ENCODE peak calls at places on chromosome 19, in four cellular contexts. J is tibial nerve, Q is Peyer's patch, X is breast epithelium. Y is an unnamed sample.

GRCh38 chr19:17125728-17126677 is 50.4 kb downstream of the MYO9B start:
- DNase-seq in X (peak), J (no peak), Q (peak), Y (peak)

GRCh38 chr19:54431255-54431838 is 16.1 kb downstream of the TTYH1 start:
- DNase-seq in J (no peak), Q (no peak), X (peak), Y (no peak)

GRCh38 chr19:46408611-46409039 is 4.7 kb downstream of the CCDC8 start:
- DNase-seq in X (peak), Q (peak), J (no peak), Y (no peak)

GRCh38 chr19:38862321-38863059 is 12.7 kb upstream of the HNRNPL start:
- DNase-seq in X (peak), J (no peak), Q (no peak), Y (peak)

GRCh38 chr19:17871878-17872250 is at the start of gene SLC5A5:
- DNase-seq in J (no peak), X (no peak), Q (no peak), Y (no peak)

GRCh38 chr19:37362733-37363132 is 8.2 kb upstream of the ZNF527 start:
- DNase-seq in Q (no peak), J (no peak), X (no peak), Y (peak)

GRCh38 chr19:56084835-56085536 is 36.1 kb downstream of the ZNF787 start:
- DNase-seq in Q (no peak), X (peak), J (no peak), Y (no peak)

GRCh38 chr19:43432866-43433673 is 18.4 kb downstream of the TEX101 start:
- DNase-seq in X (no peak), Q (peak), J (no peak), Y (peak)

GRCh38 chr19:16575861-16576689 is 3.9 kb upstream of the SLC35E1 start:
- DNase-seq in Q (no peak), J (no peak), X (no peak), Y (no peak)

GRCh38 chr19:50703915-50704548 is 15.6 kb downstream of the SHANK1 start:
- DNase-seq in Q (no peak), X (no peak), J (no peak), Y (no peak)

GRCh38 chr19:33366917-33367316 is 6.6 kb upstream of the CEBPG start:
- DNase-seq in Q (no peak), J (no peak), X (no peak), Y (no peak)

GRCh38 chr19:10655457-10656312 is 1.5 kb downstream of the ILF3 start:
- DNase-seq in X (no peak), Q (no peak), J (no peak), Y (peak)

GRCh38 chr19:35828694-35829301 is 16.2 kb upstream of the PRODH2 start:
- DNase-seq in J (no peak), X (no peak), Q (no peak), Y (peak)

GRCh38 chr19:2157452-2157851 is 6.1 kb upstream of the AP3D1 start:
- DNase-seq in X (no peak), J (no peak), Q (no peak), Y (no peak)

GRCh38 chr19:11176466-11177193 is 20.7 kb downstream of the KANK2 start:
- DNase-seq in X (no peak), Q (no peak), J (no peak), Y (no peak)

GRCh38 chr19:35154535-35155406 is at the start of gene FXYD5:
- DNase-seq in X (no peak), Q (peak), J (no peak), Y (peak)

GRCh38 chr19:17468302-17469091 is 1.8 kb upstream of the SLC27A1 start:
- DNase-seq in X (peak), J (peak), Q (no peak), Y (no peak)

GRCh38 chr19:51821511-51821910 is 26.6 kb downstream of the FPR3 start:
- DNase-seq in Q (no peak), X (no peak), J (no peak), Y (no peak)

GRCh38 chr19:47227347-47228167 is 3.4 kb downstream of the BBC3 start:
- DNase-seq in J (peak), X (peak), Q (peak), Y (peak)

GRCh38 chr19:9862897-9863296 is 27.8 kb downstream of the PIN1 start:
- DNase-seq in J (no peak), Q (no peak), X (no peak), Y (no peak)

GRCh38 chr19:10431254-10431942 is 11.1 kb downstream of the PDE4A start:
- DNase-seq in Q (peak), J (no peak), X (no peak), Y (no peak)

GRCh38 chr19:35041548-35042055 is at the start of gene HPN:
- DNase-seq in X (no peak), Q (no peak), J (no peak), Y (no peak)

GRCh38 chr19:50206191-50206590 is 2.8 kb downstream of the MYH14 start:
- DNase-seq in X (no peak), J (no peak), Q (no peak), Y (no peak)

GRCh38 chr19:46844067-46844489 is 6.6 kb downstream of the AP2S1 start:
- DNase-seq in X (no peak), Q (no peak), J (no peak), Y (peak)

GRCh38 chr19:10872551-10873107 is 1.3 kb downstream of the CARM1 start:
- DNase-seq in X (no peak), Q (no peak), J (no peak), Y (no peak)

GRCh38 chr19:55209430-55210119 is at the start of gene PTPRH:
- DNase-seq in J (no peak), X (no peak), Q (no peak), Y (no peak)

GRCh38 chr19:30564551-30565011 is 192.4 kb downstream of the ZNF536 start:
- DNase-seq in X (no peak), Q (no peak), J (no peak), Y (no peak)

GRCh38 chr19:11024259-11024658 is 63.4 kb downstream of the SMARCA4 start:
- DNase-seq in X (no peak), J (no peak), Q (no peak), Y (no peak)

GRCh38 chr19:36771275-36772231 is 1.1 kb downstream of the ZNF850 start:
- DNase-seq in X (peak), Q (peak), J (no peak), Y (peak)

GRCh38 chr19:35076657-35077056 is 35.1 kb downstream of the HPN start:
- DNase-seq in J (no peak), Q (no peak), X (no peak), Y (no peak)

GRCh38 chr19:11881151-11881800 is 6.3 kb upstream of the ZNF69 start:
- DNase-seq in J (no peak), Q (peak), X (peak), Y (peak)

GRCh38 chr19:50705422-50706019 is 14.1 kb downstream of the SHANK1 start:
- DNase-seq in J (no peak), X (no peak), Q (no peak), Y (peak)

GRCh38 chr19:49915271-49915670 is 13.7 kb upstream of the ATF5 start:
- DNase-seq in J (no peak), Q (no peak), X (no peak), Y (no peak)

DNA sequence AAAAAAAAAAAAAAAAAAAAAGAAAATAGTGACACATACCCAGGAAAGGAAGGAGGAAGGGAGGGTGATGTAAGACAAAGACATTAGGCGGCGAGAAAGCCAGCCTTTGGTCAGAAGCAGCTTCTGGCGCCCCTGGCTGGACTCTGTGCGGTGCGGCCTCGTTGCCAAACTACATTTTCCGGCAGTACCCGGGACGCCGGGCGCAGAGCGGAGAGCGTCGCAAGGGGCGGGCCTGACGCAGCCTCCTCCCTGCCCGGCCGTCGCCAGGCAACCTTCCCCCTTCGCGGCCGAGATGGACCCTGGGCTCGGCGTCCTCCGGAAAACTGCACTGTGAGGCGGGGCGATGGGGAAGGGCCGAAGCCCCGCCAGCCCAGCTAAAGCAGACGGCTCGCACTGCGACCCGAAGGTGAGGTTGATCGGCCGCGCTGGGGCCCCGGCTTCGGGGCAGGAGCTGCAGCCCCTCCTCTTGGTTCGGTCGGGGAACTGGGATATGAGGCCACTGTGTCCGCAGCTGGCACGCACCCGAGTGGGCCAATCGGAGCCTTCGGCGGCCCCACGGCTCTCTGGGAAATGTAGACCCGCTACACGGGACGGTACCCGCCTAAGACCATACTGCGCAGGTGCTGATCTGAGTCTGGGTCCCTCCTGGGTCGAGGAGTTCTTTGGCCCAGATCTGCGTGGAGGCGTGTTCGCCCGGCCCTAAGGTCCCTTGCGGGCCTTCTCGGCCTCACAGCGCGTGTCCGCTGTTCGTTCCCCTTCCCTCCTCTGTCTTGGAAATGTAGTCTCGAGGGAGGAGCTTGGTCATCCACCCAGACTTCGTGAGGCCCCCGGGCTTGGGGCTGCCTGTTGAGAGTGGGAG is 2.3 kb upstream of the MZF1 start:
- DNase-seq in X (peak), J (peak), Q (peak), Y (no peak)
- TF ChIP-seq POLR2A in X (no peak), J (peak), Q (peak), Y (peak)

GRCh38 chr19:13283871-13284270 is 133.7 kb downstream of the IER2 start:
- DNase-seq in Q (no peak), J (no peak), X (no peak), Y (no peak)
- TF ChIP-seq POLR2A in Q (no peak), J (no peak), X (no peak), Y (no peak)

GRCh38 chr19:3506384-3507340 is 551 bp downstream of the FZR1 start:
- DNase-seq in X (peak), Q (peak), J (no peak), Y (peak)
- TF ChIP-seq POLR2A in X (no peak), Q (no peak), J (no peak), Y (no peak)

DNA sequence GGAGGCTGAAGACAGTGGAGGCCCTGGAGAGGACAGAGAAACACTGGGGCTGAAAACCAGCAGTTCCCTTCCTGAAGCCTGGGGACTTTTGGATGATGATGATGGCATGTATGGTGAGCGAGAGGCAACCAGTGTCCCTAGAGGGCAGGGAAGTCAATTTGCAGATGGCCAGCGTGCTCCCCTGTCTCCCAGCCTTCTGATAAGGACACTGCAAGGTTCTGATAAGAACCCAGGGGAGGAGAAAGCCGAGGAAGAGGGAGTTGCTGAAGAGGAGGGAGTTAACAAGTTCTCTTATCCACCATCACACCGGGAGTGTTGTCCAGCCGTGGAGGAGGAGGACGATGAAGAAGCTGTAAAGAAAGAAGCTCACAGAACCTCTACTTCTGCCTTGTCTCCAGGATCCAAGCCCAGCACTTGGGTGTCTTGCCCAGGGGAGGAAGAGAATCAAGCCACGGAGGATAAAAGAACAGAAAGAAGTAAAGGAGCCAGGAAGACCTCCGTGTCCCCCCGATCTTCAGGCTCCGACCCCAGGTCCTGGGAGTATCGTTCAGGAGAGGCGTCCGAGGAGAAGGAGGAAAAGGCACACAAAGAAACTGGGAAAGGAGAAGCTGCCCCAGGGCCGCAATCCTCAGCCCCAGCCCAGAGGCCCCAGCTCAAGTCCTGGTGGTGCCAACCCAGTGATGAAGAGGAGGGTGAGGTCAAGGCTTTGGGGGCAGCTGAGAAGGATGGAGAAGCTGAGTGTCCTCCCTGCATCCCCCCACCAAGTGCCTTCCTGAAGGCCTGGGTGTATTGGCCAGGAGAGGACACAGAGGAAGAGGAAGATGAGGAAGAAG is 1.5 kb downstream of the PPP1R15A start:
- DNase-seq in Q (no peak), J (no peak), X (no peak), Y (peak)
- TF ChIP-seq POLR2A in Q (no peak), J (no peak), X (no peak), Y (peak)

DNA sequence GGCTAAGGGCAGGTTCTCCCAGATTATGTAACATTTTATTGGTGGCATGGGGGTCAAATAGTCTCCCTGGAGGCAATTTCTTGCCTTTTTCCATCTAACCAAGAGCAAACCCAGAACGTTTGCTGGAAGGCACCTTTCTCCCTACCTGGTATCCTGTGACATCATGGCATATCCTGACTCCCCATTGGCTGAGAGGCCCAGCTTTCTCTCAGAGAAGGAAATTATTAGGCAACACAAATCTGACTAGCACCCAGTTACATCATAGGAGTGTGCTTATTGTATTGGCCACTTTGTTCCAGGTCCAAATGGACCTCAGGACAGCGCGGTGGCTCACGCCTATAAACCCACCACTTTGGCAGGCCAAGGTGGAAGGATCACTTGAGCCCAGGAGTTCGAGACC is 13.0 kb downstream of the NTN5 start:
- DNase-seq in X (no peak), Q (no peak), J (no peak), Y (no peak)
- TF ChIP-seq POLR2A in X (no peak), Q (no peak), J (no peak), Y (no peak)

Y was measured in erythroblast.